ENCODE peak calls at places on chromosomes 2 and 18, in nine cellular contexts. A is osteoblast, U is Karpas-422, V is HCT116, B is IMR-90, S is HepG2, J is trophoblast cell, I is neuronal stem cell, P is keratinocyte. L is an unnamed sample.
A peak's percentile ranks its signal among the peaks of the same experiment; 100 is the strongest.

GRCh38 chr2:145851730-145852129 is 1331.8 kb upstream of the ZEB2 start:
- DNase-seq in A (no peak), U (no peak), V (no peak), B (no peak), S (no peak), J (peak; percentile 26), I (no peak), P (no peak), L (no peak)

GRCh38 chr2:132797551-132797950 is 127.5 kb upstream of the LYPD1 start:
- DNase-seq in A (peak; percentile 83), U (no peak), V (no peak), B (peak; percentile 91), S (no peak), J (peak; percentile 4), I (no peak), P (no peak), L (no peak)

GRCh38 chr2:169036717-169037450 is 5.8 kb upstream of the ABCB11 start:
- DNase-seq in A (no peak), U (no peak), V (no peak), B (no peak), S (no peak), J (peak; percentile 9), I (no peak), P (no peak), L (no peak)

GRCh38 chr2:47058061-47058931 is 96.8 kb downstream of the STPG4 start:
- DNase-seq in A (peak; percentile 90), U (no peak), V (no peak), B (peak; percentile 72), S (no peak), J (peak; percentile 35), I (no peak), P (no peak), L (no peak)

GRCh38 chr2:51995293-51995692 is 963.4 kb upstream of the NRXN1 start:
- DNase-seq in A (peak; percentile 75), U (no peak), V (no peak), B (peak; percentile 89), S (no peak), J (no peak), I (no peak), P (no peak), L (no peak)

GRCh38 chr18:5891361-5892215 is 3.7 kb downstream of the TMEM200C start:
- DNase-seq in A (peak; percentile 78), U (no peak), V (no peak), B (no peak), S (no peak), J (no peak), I (no peak), P (no peak), L (no peak)

GRCh38 chr2:226874749-226875148 is 38.9 kb downstream of the RHBDD1 start:
- DNase-seq in A (no peak), U (no peak), V (no peak), B (no peak), S (no peak), J (no peak), I (no peak), P (no peak), L (no peak)

GRCh38 chr2:241071677-241072111 is 30.4 kb downstream of the MTERF4 start:
- DNase-seq in A (no peak), U (no peak), V (no peak), B (no peak), S (no peak), J (peak; percentile 10), I (no peak), P (no peak), L (no peak)

GRCh38 chr2:101597347-101597944 is 100.1 kb upstream of the MAP4K4 start:
- DNase-seq in A (peak; percentile 14), U (no peak), V (no peak), B (peak; percentile 75), S (peak; percentile 92), J (no peak), I (no peak), P (no peak), L (no peak)

GRCh38 chr2:48755473-48755872 is at the start of gene LHCGR:
- DNase-seq in A (peak; percentile 54), U (no peak), V (no peak), B (no peak), S (no peak), J (no peak), I (no peak), P (no peak), L (no peak)

GRCh38 chr2:128307595-128307994 is 11.1 kb downstream of the HS6ST1 start:
- DNase-seq in A (peak; percentile 59), U (no peak), V (no peak), B (no peak), S (no peak), J (no peak), I (no peak), P (no peak), L (no peak)

GRCh38 chr2:430280-431040 is 142.6 kb upstream of the ALKAL2 start:
- DNase-seq in A (no peak), U (no peak), V (no peak), B (no peak), S (no peak), J (no peak), I (no peak), P (no peak), L (no peak)

GRCh38 chr2:227509824-227510619 is 38.1 kb downstream of the AGFG1 start:
- DNase-seq in A (no peak), U (no peak), V (peak; percentile 59), B (peak; percentile 51), S (peak; percentile 18), J (peak; percentile 60), I (no peak), P (peak; percentile 45), L (no peak)

GRCh38 chr2:211085056-211085680 is 528.8 kb downstream of the CPS1 start:
- DNase-seq in A (peak; percentile 8), U (peak; percentile 80), V (peak; percentile 44), B (peak; percentile 1), S (peak; percentile 49), J (peak; percentile 66), I (peak; percentile 9), P (no peak), L (peak; percentile 40)

GRCh38 chr2:85088921-85089320 is 44.3 kb upstream of the TCF7L1 start:
- DNase-seq in A (no peak), U (no peak), V (no peak), B (no peak), S (no peak), J (no peak), I (no peak), P (no peak), L (no peak)

GRCh38 chr2:49044680-49045079 is 109.6 kb downstream of the FSHR start:
- DNase-seq in A (peak; percentile 35), U (no peak), V (no peak), B (no peak), S (peak; percentile 6), J (no peak), I (peak; percentile 32), P (no peak), L (no peak)

GRCh38 chr2:127356531-127356930 is 31.2 kb downstream of the MAP3K2 start:
- DNase-seq in A (no peak), U (no peak), V (no peak), B (no peak), S (no peak), J (no peak), I (no peak), P (no peak), L (no peak)

GRCh38 chr2:26581991-26582842 is 58.9 kb downstream of the CIB4 start:
- DNase-seq in A (no peak), U (no peak), V (no peak), B (no peak), S (no peak), J (no peak), I (no peak), P (no peak), L (no peak)

GRCh38 chr18:27411911-27412310 is 226.8 kb upstream of the CHST9 start:
- DNase-seq in A (peak; percentile 45), U (no peak), V (no peak), B (no peak), S (peak; percentile 36), J (no peak), I (no peak), P (no peak), L (no peak)

GRCh38 chr2:102841107-102841840 is 79.4 kb downstream of the TMEM182 start:
- DNase-seq in A (peak; percentile 34), U (peak; percentile 82), V (peak; percentile 7), B (peak; percentile 35), S (peak; percentile 56), J (peak; percentile 67), I (peak; percentile 64), P (no peak), L (peak; percentile 24)

GRCh38 chr18:63844254-63844653 is 43.3 kb upstream of the SERPINB2 start:
- DNase-seq in A (peak; percentile 35), U (peak; percentile 76), V (peak; percentile 31), B (peak; percentile 67), S (no peak), J (peak; percentile 78), I (peak; percentile 20), P (no peak), L (no peak)

GRCh38 chr2:53756644-53757043 is 11.0 kb upstream of the CHAC2 start:
- DNase-seq in A (no peak), U (no peak), V (no peak), B (no peak), S (no peak), J (no peak), I (no peak), P (no peak), L (no peak)

GRCh38 chr2:160241251-160242137 is 41.4 kb upstream of the ITGB6 start:
- DNase-seq in A (no peak), U (no peak), V (peak; percentile 56), B (peak; percentile 81), S (no peak), J (peak; percentile 78), I (no peak), P (peak; percentile 72), L (no peak)

GRCh38 chr18:9708057-9708881 is at the start of gene RAB31:
- DNase-seq in A (peak; percentile 98), U (no peak), V (no peak), B (peak; percentile 72), S (no peak), J (peak; percentile 81), I (peak; percentile 43), P (no peak), L (no peak)
- H3K27ac ChIP-seq in A (peak within 1 kb of the TSS; percentile 91), U (no peak within 1 kb of the TSS), V (peak within 1 kb of the TSS; percentile 63), B (peak within 1 kb of the TSS; percentile 92), S (no peak within 1 kb of the TSS), J (peak within 1 kb of the TSS; percentile 97), I (no peak within 1 kb of the TSS), P (peak within 1 kb of the TSS; percentile 37), L (no peak within 1 kb of the TSS)

GRCh38 chr2:188788621-188789020 is 185.6 kb upstream of the COL3A1 start:
- DNase-seq in A (no peak), U (no peak), V (peak; percentile 57), B (peak; percentile 93), S (no peak), J (peak; percentile 10), I (no peak), P (no peak), L (no peak)
- H2AFZ ChIP-seq in A (no peak overlapping the region), U (no peak overlapping the region), V (peak overlapping the region; percentile 97), B (no peak overlapping the region), S (no peak overlapping the region), J (no peak overlapping the region), I (peak overlapping the region; percentile 54), P (no peak overlapping the region), L (no peak overlapping the region)

GRCh38 chr2:239307221-239307569 is 93.6 kb downstream of the HDAC4 start:
- DNase-seq in A (peak; percentile 22), U (no peak), V (no peak), B (no peak), S (no peak), J (no peak), I (no peak), P (no peak), L (no peak)
- H3K27ac ChIP-seq in A (no peak overlapping the region), U (no peak overlapping the region), V (no peak overlapping the region), B (no peak overlapping the region), S (no peak overlapping the region), J (no peak overlapping the region), I (no peak overlapping the region), P (no peak overlapping the region), L (no peak overlapping the region)

GRCh38 chr2:109246616-109247015 is 117.6 kb downstream of the SH3RF3 start:
- DNase-seq in A (no peak), U (no peak), V (no peak), B (no peak), S (no peak), J (no peak), I (no peak), P (no peak), L (no peak)
- H2AFZ ChIP-seq in A (no peak overlapping the region), U (no peak overlapping the region), V (no peak overlapping the region), B (no peak overlapping the region), S (no peak overlapping the region), J (no peak overlapping the region), I (no peak overlapping the region), P (no peak overlapping the region), L (no peak overlapping the region)